ENCODE peak calls at places on chromosomes 6 and 20, in four cellular contexts. One of them, this sample, is unnamed.

GRCh38 chr6:137493218-137494038 is 766 bp downstream of the OLIG3 start:
- DNase-seq in CD4-positive, alpha-beta T cell: no peak
- DNase-seq in NCI-H1694 treated with DMSO at 0.1 percent for 48 hours: no peak
- DNase-seq in naive thymus-derived CD4-positive, alpha-beta T cell: no peak
- DNase-seq in this sample: no peak

GRCh38 chr6:158863646-158864045 is 44.5 kb upstream of the EZR start:
- DNase-seq in naive thymus-derived CD4-positive, alpha-beta T cell: no peak
- DNase-seq in CD4-positive, alpha-beta T cell: no peak
- DNase-seq in NCI-H1694 treated with DMSO at 0.1 percent for 48 hours: no peak
- DNase-seq in this sample: peak

GRCh38 chr6:41767112-41767946 is 12.4 kb downstream of the FRS3 start:
- DNase-seq in naive thymus-derived CD4-positive, alpha-beta T cell: no peak
- DNase-seq in CD4-positive, alpha-beta T cell: no peak
- DNase-seq in NCI-H1694 treated with DMSO at 0.1 percent for 48 hours: no peak
- DNase-seq in this sample: peak

GRCh38 chr6:107344383-107344782 is 115.0 kb downstream of the PDSS2 start:
- DNase-seq in CD4-positive, alpha-beta T cell: no peak
- DNase-seq in NCI-H1694 treated with DMSO at 0.1 percent for 48 hours: no peak
- DNase-seq in naive thymus-derived CD4-positive, alpha-beta T cell: no peak
- DNase-seq in this sample: no peak

GRCh38 chr20:37983286-37983685 is 50.0 kb downstream of the TTI1 start:
- DNase-seq in CD4-positive, alpha-beta T cell: no peak
- DNase-seq in naive thymus-derived CD4-positive, alpha-beta T cell: no peak
- DNase-seq in NCI-H1694 treated with DMSO at 0.1 percent for 48 hours: no peak
- DNase-seq in this sample: no peak

GRCh38 chr20:33411136-33411690 is 9.9 kb upstream of the CDK5RAP1 start:
- DNase-seq in CD4-positive, alpha-beta T cell: no peak
- DNase-seq in NCI-H1694 treated with DMSO at 0.1 percent for 48 hours: peak
- DNase-seq in naive thymus-derived CD4-positive, alpha-beta T cell: no peak
- DNase-seq in this sample: no peak

GRCh38 chr6:3549314-3549940 is 92.6 kb upstream of the SLC22A23 start:
- DNase-seq in CD4-positive, alpha-beta T cell: no peak
- DNase-seq in naive thymus-derived CD4-positive, alpha-beta T cell: no peak
- DNase-seq in NCI-H1694 treated with DMSO at 0.1 percent for 48 hours: no peak
- DNase-seq in this sample: no peak

GRCh38 chr6:118808794-118809668 is 84.9 kb upstream of the ASF1A start:
- DNase-seq in naive thymus-derived CD4-positive, alpha-beta T cell: no peak
- DNase-seq in CD4-positive, alpha-beta T cell: no peak
- DNase-seq in NCI-H1694 treated with DMSO at 0.1 percent for 48 hours: no peak
- DNase-seq in this sample: no peak

GRCh38 chr20:1345030-1345755 is 16.3 kb upstream of the SDCBP2 start:
- DNase-seq in NCI-H1694 treated with DMSO at 0.1 percent for 48 hours: no peak
- DNase-seq in CD4-positive, alpha-beta T cell: no peak
- DNase-seq in naive thymus-derived CD4-positive, alpha-beta T cell: no peak
- DNase-seq in this sample: no peak

This sample was measured in astrocyte of the spinal cord.